ENCODE peak calls at places on chromosome 21, in five cellular contexts. X, M, F, L and Q are unnamed samples. For H3K4me1, the result is how much of the 10 kb centered on the place peaks cover.

GRCh38 chr21:46151989-46152938 is 3.1 kb downstream of the FTCD start:
- DNase-seq in X (no peak), M (no peak), F (peak), L (no peak), Q (peak)

GRCh38 chr21:17730782-17731181 is 88.4 kb downstream of the C21orf91 start:
- DNase-seq in X (no peak), M (no peak), F (no peak), L (no peak), Q (no peak)

GRCh38 chr21:24514081-24514733 is 1093.1 kb downstream of the MRPL39 start:
- DNase-seq in X (no peak), M (no peak), F (no peak), L (peak), Q (no peak)

GRCh38 chr21:37580690-37581089 is 214.1 kb downstream of the DYRK1A start:
- DNase-seq in X (no peak), M (no peak), F (no peak), L (no peak), Q (no peak)

GRCh38 chr21:38955495-38955894 is 149.8 kb downstream of the ETS2 start:
- DNase-seq in X (no peak), M (peak), F (peak), L (no peak), Q (no peak)

GRCh38 chr21:37899141-37899540 is 17.1 kb downstream of the KCNJ6 start:
- DNase-seq in X (peak), M (no peak), F (no peak), L (no peak), Q (no peak)

GRCh38 chr21:29221259-29221744 is 77.4 kb upstream of the BACH1 start:
- DNase-seq in X (no peak), M (no peak), F (no peak), L (no peak), Q (no peak)

GRCh38 chr21:36589352-36589971 is 109.5 kb upstream of the SIM2 start:
- DNase-seq in X (no peak), M (peak), F (peak), L (peak), Q (peak)

GRCh38 chr21:32413697-32414578 is 1.4 kb downstream of the EVA1C start:
- DNase-seq in X (peak), M (peak), F (peak), L (peak), Q (no peak)

GRCh38 chr21:27572681-27573080 is 605.8 kb upstream of the ADAMTS5 start:
- DNase-seq in X (no peak), M (no peak), F (no peak), L (no peak), Q (no peak)

GRCh38 chr21:26449161-26449560 is 123.9 kb downstream of the CYYR1 start:
- DNase-seq in X (no peak), M (no peak), F (no peak), L (peak), Q (no peak)

GRCh38 chr21:27021046-27021445 is 54.2 kb upstream of the ADAMTS5 start:
- DNase-seq in X (no peak), M (no peak), F (no peak), L (no peak), Q (no peak)

GRCh38 chr21:32359719-32360260 is 33.0 kb downstream of the URB1 start:
- DNase-seq in X (no peak), M (peak), F (no peak), L (no peak), Q (no peak)

GRCh38 chr21:29194847-29195246 is 64.4 kb downstream of the MAP3K7CL start:
- DNase-seq in X (no peak), M (no peak), F (no peak), L (no peak), Q (no peak)

GRCh38 chr21:38386967-38387366 is 111.3 kb downstream of the ERG start:
- DNase-seq in X (no peak), M (no peak), F (no peak), L (no peak), Q (no peak)

GRCh38 chr21:39938086-39938611 is 70.9 kb downstream of the PCP4 start:
- DNase-seq in X (peak), M (no peak), F (no peak), L (no peak), Q (no peak)

GRCh38 chr21:28959367-28960099 is 33.1 kb downstream of the LTN1 start:
- DNase-seq in X (no peak), M (no peak), F (no peak), L (peak), Q (no peak)

GRCh38 chr21:36889401-36889800 is 77.1 kb downstream of the HLCS start:
- DNase-seq in X (no peak), M (no peak), F (peak), L (peak), Q (no peak)

GRCh38 chr21:14740692-14741091 is 194.6 kb upstream of the SAMSN1 start:
- DNase-seq in X (no peak), M (no peak), F (no peak), L (no peak), Q (no peak)

GRCh38 chr21:29053656-29054055 is 19.8 kb downstream of the CCT8 start:
- DNase-seq in X (no peak), M (no peak), F (no peak), L (no peak), Q (no peak)

GRCh38 chr21:39186676-39187075 is 3.4 kb upstream of the PSMG1 start:
- DNase-seq in X (no peak), M (no peak), F (no peak), L (no peak), Q (no peak)

GRCh38 chr21:43268804-43269186 is 100.0 kb downstream of the CRYAA start:
- DNase-seq in X (no peak), M (no peak), F (peak), L (no peak), Q (peak)

GRCh38 chr21:38847556-38847955 is 41.8 kb downstream of the ETS2 start:
- DNase-seq in X (no peak), M (no peak), F (no peak), L (no peak), Q (no peak)

GRCh38 chr21:29017639-29018237 is 1.4 kb downstream of the RWDD2B start:
- DNase-seq in X (no peak), M (peak), F (no peak), L (no peak), Q (no peak)

GRCh38 chr21:41499920-41500319 is 8.0 kb downstream of the TMPRSS2 start:
- DNase-seq in X (no peak), M (no peak), F (no peak), L (no peak), Q (no peak)
- H3K4me3 ChIP-seq in X (peak), M (peak), F (no peak), L (no peak), Q (no peak)

GRCh38 chr21:44800103-44800502 is 1.5 kb downstream of the UBE2G2 start:
- DNase-seq in X (no peak), M (peak), F (no peak), L (peak), Q (no peak)
- H3K4me1 ChIP-seq in X (under half), M (under half), F (under half), L (under half), Q (under half)

DNA sequence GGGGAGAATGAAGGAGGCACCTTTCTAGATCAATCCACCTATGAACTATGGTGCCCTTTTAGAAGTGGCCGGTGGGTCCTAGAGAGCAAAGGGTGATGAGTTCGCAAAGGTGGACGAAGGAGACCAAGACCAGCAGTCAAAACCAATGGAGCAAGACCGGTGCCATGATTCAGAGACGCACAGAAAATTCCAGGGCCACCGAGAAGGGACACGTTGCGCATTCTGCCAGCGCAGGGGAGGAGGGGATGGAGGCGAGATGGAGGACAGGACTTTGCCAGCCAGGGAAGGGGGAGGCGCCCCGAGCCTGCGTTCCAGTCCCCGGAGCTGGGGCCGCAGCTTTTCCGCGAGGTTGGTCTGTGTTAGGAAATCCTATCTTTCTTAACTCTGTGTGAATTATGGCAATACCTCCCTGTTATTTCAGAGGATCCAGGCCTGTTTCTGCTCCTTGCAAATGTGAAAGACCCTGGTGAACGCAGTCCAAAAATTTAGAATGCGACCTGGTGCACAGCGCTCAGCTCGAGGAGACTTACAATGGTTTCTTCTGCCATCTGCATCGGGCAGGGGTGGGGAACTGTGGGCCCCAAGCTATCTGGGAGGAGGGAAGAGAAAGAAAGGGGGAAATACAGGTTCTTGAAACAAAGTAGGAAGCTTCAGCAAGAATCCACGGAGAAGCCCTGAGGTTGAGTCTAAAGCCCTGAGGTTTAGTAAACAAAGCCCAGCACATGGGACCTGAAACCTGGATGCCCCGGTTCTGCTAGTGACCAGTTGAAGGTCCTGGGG is 129.4 kb downstream of the MRPS6 start:
- DNase-seq in X (no peak), M (no peak), F (peak), L (no peak), Q (peak)
- H3K4me3 ChIP-seq in X (peak), M (peak), F (peak), L (no peak), Q (peak)

DNA sequence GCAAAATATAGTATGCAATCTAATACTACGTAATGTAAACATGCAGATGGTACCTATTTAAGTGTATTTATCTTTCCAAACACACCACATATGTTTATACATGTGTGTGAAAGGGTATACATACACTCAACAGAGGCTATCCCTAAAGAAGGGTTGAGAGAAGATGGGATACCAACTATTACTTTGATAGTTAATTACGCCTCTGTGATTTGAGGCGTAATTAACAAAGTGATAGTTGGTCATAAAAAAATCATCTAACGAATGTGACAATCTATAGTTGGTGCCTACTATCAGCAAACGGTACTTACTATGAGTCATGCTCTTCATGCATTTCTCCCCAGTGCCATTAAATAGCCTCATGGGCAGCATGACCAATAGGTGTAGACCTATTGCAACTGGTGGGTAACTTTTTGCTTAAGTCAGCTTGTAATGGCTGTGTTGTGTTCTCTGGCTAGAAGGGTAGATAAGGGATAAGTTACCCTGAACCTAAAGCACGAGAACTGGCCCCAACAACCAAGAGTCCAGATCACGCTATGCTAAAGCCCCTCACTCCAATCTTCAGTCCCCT is 15.3 kb downstream of the RCAN1 start:
- DNase-seq in X (no peak), M (peak), F (no peak), L (no peak), Q (no peak)
- H3K4me1 ChIP-seq in X (under half), M (under half), F (under half), L (under half), Q (under half)

GRCh38 chr21:45032977-45033705 is 41.2 kb upstream of the ADARB1 start:
- DNase-seq in X (no peak), M (no peak), F (no peak), L (no peak), Q (peak)
- H3K4me3 ChIP-seq in X (no peak), M (no peak), F (no peak), L (no peak), Q (no peak)

DNA sequence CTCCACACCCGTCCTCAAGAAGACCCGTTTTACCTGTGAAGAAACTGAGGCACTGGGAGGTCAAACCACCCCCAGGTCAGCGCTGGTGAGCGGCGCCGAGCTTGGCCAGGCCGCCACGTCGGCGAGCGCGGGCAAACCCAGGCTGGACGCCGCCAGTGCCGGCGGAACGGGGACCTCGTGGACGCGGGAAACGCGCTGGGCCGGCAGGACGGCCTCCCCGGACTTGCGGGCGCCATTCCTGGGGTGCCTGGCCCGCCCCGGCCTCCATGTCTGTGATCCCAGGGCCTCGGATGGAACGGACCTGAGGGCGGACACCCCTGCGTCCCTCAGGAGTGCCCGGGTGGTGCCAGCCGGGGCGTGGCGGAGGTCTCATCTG is 762 bp upstream of the SUMO3 start:
- DNase-seq in X (no peak), M (no peak), F (no peak), L (no peak), Q (peak)
- H3K4me1 ChIP-seq in X (under half), M (under half), F (under half), L (under half), Q (under half)

DNA sequence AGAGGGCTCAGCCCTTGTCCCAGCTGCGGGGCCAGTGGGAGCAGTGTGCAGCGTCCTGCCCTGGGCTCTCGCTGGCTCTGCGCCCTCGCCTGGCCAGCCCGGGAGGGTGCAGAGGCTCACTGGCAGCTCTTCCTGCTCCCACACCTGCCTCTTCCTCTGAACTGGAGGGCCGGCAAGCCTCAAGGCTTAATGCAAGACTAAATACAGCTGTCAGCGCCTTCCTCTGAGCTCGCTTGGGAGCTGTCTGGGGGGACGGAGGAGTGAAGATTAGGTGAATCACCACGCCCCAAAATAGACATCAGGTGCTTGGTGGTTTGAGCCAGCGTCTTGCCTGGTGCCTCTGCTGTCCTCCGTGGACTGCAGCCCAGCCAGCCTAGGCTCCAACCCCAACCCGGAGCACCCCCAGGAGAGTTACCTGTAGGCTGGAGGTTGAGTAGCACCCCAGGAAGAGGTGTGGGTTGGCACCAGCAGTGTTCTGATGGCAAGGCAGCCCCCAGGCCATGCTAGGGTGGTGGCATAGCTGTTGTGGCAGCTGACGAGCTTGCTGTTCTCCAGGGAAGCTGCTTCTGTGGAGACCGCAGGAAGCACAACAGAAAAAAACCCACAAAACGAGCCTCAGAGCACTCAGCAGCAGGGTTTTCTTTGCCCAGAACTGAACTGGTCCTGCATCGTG is 36.9 kb downstream of the UMODL1 start:
- DNase-seq in X (peak), M (peak), F (peak), L (peak), Q (peak)
- H3K4me3 ChIP-seq in X (no peak), M (no peak), F (no peak), L (no peak), Q (no peak)